ENCODE peak calls at places on chromosome 9, in five cellular contexts. B is heart right ventricle, Y is hepatocyte, G is astrocyte, C is cardiac muscle cell. F is an unnamed sample. For H3K36me3, the result is how much of the 10 kb centered on the place peaks cover.

GRCh38 chr9:134662143-134662876 is 20.7 kb downstream of the COL5A1 start:
- DNase-seq in B (peak), Y (peak), G (peak), C (peak), F (no peak)

GRCh38 chr9:98888794-98889495 is 54.8 kb upstream of the COL15A1 start:
- DNase-seq in B (no peak), Y (no peak), G (peak), C (peak), F (no peak)

GRCh38 chr9:2465921-2466460 is 155.6 kb upstream of the VLDLR start:
- DNase-seq in B (no peak), Y (peak), G (no peak), C (no peak), F (no peak)

GRCh38 chr9:69181908-69182353 is 7.9 kb downstream of the TJP2 start:
- DNase-seq in B (no peak), Y (peak), G (no peak), C (no peak), F (no peak)

GRCh38 chr9:23801523-23801922 is 24.5 kb downstream of the ELAVL2 start:
- DNase-seq in B (no peak), Y (no peak), G (no peak), C (no peak), F (no peak)

GRCh38 chr9:17987174-17987573 is 408.3 kb downstream of the SH3GL2 start:
- DNase-seq in B (no peak), Y (no peak), G (no peak), C (no peak), F (no peak)

GRCh38 chr9:77944556-77945261 is 86.9 kb downstream of the GNAQ start:
- DNase-seq in B (no peak), Y (peak), G (no peak), C (no peak), F (no peak)

GRCh38 chr9:124735121-124735520 is 36.0 kb downstream of the NR6A1 start:
- DNase-seq in B (no peak), Y (no peak), G (peak), C (peak), F (no peak)

GRCh38 chr9:133184971-133185370 is 21.3 kb upstream of the GBGT1 start:
- DNase-seq in B (no peak), Y (peak), G (peak), C (peak), F (no peak)

GRCh38 chr9:72139233-72139632 is 10.0 kb upstream of the GDA start:
- DNase-seq in B (no peak), Y (no peak), G (no peak), C (no peak), F (no peak)

GRCh38 chr9:78261403-78262001 is 25.6 kb downstream of the CEP78 start:
- DNase-seq in B (no peak), Y (peak), G (peak), C (peak), F (no peak)

GRCh38 chr9:130908129-130908877 is 11.7 kb upstream of the QRFP start:
- DNase-seq in B (no peak), Y (no peak), G (no peak), C (no peak), F (no peak)

GRCh38 chr9:89295400-89295799 is 15.6 kb upstream of the CKS2 start:
- DNase-seq in B (no peak), Y (no peak), G (no peak), C (peak), F (no peak)

GRCh38 chr9:131876486-131876885 is 136.6 kb upstream of the RAPGEF1 start:
- DNase-seq in B (no peak), Y (no peak), G (no peak), C (no peak), F (no peak)

GRCh38 chr9:35293381-35293780 is 131.6 kb downstream of the UNC13B start:
- DNase-seq in B (no peak), Y (no peak), G (no peak), C (no peak), F (no peak)

GRCh38 chr9:133188006-133188842 is 20.8 kb downstream of the OBP2B start:
- DNase-seq in B (no peak), Y (peak), G (no peak), C (no peak), F (peak)

GRCh38 chr9:113650207-113651131 is 186.9 kb downstream of the RGS3 start:
- DNase-seq in B (no peak), Y (no peak), G (peak), C (no peak), F (no peak)

GRCh38 chr9:38039090-38039906 is 29.7 kb downstream of the SHB start:
- DNase-seq in B (no peak), Y (no peak), G (no peak), C (peak), F (no peak)

GRCh38 chr9:103681435-103681834 is 412.7 kb upstream of the SMC2 start:
- DNase-seq in B (no peak), Y (no peak), G (no peak), C (no peak), F (no peak)

GRCh38 chr9:72154468-72155281 is 5.4 kb downstream of the GDA start:
- DNase-seq in B (no peak), Y (peak), G (no peak), C (no peak), F (no peak)

GRCh38 chr9:133962341-133962740 is 29.8 kb downstream of the VAV2 start:
- DNase-seq in B (peak), Y (no peak), G (no peak), C (no peak), F (no peak)

GRCh38 chr9:128422783-128423150 is 2.1 kb downstream of the CERCAM start:
- DNase-seq in B (no peak), Y (no peak), G (no peak), C (no peak), F (no peak)

GRCh38 chr9:128421474-128422010 is 885 bp downstream of the CERCAM start:
- DNase-seq in B (no peak), Y (no peak), G (no peak), C (peak), F (no peak)

GRCh38 chr9:128419061-128419925 is 1.4 kb upstream of the CERCAM start:
- DNase-seq in B (no peak), Y (peak), G (no peak), C (peak), F (no peak)

GRCh38 chr9:128420651-128421473 is at the start of gene CERCAM:
- DNase-seq in B (peak), Y (peak), G (no peak), C (peak), F (no peak)

DNA sequence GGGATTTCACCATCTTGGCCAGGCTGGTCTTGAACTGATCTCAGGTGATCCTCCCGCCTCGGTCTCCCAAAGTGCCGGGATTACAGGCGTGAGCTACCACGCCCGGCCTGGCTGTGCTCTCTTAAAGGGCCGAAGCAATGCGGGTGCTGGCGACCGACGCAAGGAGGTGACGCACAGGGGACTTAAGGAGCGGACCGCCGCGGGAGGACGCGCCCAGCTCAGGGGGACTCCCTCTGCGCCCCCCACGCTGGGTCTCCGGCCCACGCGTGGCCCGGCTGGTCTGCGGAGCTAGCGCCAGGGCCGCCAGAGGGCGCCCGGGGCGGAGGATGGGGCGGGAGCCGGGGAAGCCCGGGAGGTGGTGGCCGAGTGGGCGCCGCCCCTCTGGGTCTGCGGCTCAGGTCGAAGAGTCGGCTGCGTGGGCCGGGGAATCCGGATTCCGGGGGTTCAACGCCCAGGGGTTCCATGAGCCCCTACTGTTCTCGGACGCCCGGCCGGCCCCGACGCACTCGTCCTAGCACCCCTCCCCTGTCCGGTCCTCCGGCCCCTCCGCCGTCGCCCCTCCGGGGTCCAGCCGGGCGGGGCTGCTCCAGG is 502 bp upstream of the CERCAM start:
- DNase-seq in B (peak), Y (peak), G (no peak), C (peak), F (no peak)
- H3K4me3 ChIP-seq in B (peak), Y (peak), G (peak), C (peak), F (peak)

DNA sequence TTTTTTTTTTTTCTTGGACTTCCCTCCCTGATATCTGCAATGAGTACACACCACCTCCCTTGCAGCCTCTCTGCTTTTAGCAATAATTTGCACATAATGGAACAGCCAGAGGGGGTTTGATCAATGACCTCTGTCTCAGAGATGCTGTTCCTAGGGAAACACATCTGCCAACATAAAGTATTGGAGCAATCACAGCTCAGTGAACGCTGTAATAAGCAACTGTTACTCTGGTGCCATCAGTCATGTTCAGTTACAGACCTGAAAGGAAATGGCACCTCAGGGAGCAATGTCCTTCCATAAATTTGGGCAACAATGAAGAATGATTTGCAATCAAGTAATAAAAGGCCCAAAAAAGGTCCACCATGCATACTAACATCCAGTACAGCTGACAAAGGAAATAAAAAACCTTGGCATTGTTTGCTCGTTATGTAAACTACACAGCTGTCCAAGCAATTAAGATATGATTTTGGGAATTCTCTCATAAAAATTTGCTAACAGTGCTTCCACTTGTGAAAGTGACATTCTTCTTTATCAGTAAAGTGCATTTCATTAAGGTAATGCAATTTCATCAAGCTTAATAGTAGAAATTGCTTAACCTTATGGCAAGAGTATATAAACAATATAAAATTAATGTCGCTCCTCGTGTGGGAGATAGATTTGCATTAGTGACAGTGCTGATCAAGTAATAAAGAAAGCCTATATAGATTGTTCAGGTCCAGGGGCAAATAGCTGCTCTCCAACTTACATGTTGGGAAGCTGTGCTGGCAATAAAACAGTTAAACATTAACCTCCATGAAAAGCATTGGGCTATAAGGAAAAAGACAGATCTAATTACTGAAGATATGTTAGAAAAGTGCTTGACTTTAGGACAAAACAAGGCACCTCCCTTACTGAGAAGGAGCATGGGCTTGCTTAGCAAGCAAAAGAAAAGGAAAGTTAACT is 167.7 kb downstream of the RASEF start:
- DNase-seq in B (no peak), Y (peak), G (no peak), C (no peak), F (no peak)
- H3K36me3 ChIP-seq in B (under half), Y (under half), G (under half), C (under half), F (under half)

GRCh38 chr9:137070906-137071275 is 534 bp upstream of the SAPCD2 start:
- DNase-seq in B (peak), Y (no peak), G (no peak), C (no peak), F (no peak)
- H3K27ac ChIP-seq in B (peak), Y (peak), G (no peak), C (no peak), F (no peak)

DNA sequence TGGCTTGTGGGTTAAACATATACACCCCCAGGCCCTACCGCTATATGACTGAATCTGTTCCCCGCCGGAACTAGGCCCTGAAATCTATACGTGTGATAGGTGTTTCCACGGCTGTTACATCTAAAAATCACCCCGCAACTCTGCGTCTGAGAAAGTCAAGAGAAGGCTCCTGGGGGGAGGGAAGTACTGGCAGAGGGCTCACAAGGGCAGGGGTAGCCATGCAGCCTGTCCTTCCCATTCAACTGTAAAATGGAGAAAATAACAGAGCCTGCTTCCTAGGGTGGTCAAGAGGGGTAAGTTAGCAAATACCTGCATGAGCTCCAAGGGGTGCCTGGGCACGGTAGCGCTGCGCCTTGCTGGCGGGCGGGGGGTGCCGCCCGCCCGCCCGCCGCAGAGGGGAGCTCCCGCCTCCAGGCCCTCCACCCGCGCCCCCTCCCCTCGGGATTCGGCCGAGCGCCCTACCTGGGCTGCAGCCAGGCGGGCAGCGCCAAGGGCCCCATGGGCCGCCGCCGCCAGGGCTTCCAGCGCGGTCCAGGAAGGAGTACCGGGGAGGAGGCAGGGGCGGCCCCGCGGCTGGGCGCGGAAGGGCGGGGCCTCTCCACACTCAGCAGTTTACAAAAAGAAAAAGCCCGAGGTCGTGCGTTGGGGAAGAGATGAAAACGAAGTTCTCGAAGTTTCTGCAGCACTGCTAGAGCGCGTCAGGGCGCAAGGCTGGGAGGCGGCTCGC is at the start of gene HACD4:
- DNase-seq in B (peak), Y (peak), G (peak), C (peak), F (no peak)
- H3K4me3 ChIP-seq in B (peak), Y (peak), G (peak), C (peak), F (peak)

F was measured in iPS DF 6.9.